ENCODE peak calls at places on chromosomes 13 and 19, in six cellular contexts. One of them, this sample, is unnamed.

GRCh38 chr19:28039677-28040381 is 1173.1 kb downstream of the UQCRFS1 start:
- DNase-seq in progenitor cell of endocrine pancreas: no peak
- DNase-seq in epithelial cell of esophagus: no peak
- DNase-seq in A172: peak; percentile 29
- DNase-seq in kidney tubule cell: peak; percentile 86
- DNase-seq in hippocampal formation: no peak
- DNase-seq in this sample: no peak

GRCh38 chr19:19626516-19627441 is 1.2 kb downstream of the LPAR2 start:
- DNase-seq in hippocampal formation: no peak
- DNase-seq in kidney tubule cell: no peak
- DNase-seq in epithelial cell of esophagus: no peak
- DNase-seq in A172: no peak
- DNase-seq in progenitor cell of endocrine pancreas: no peak
- DNase-seq in this sample: no peak

GRCh38 chr13:113933901-113934300 is 40.0 kb downstream of the C13orf46 start:
- DNase-seq in epithelial cell of esophagus: no peak
- DNase-seq in kidney tubule cell: no peak
- DNase-seq in A172: no peak
- DNase-seq in hippocampal formation: no peak
- DNase-seq in progenitor cell of endocrine pancreas: no peak
- DNase-seq in this sample: no peak

GRCh38 chr19:38211206-38211605 is 12.8 kb downstream of the DPF1 start:
- DNase-seq in kidney tubule cell: no peak
- DNase-seq in progenitor cell of endocrine pancreas: no peak
- DNase-seq in epithelial cell of esophagus: no peak
- DNase-seq in A172: no peak
- DNase-seq in hippocampal formation: no peak
- DNase-seq in this sample: no peak

GRCh38 chr13:96671073-96671472 is 323.2 kb downstream of the OXGR1 start:
- DNase-seq in kidney tubule cell: peak; percentile 79
- DNase-seq in progenitor cell of endocrine pancreas: no peak
- DNase-seq in epithelial cell of esophagus: peak; percentile 68
- DNase-seq in A172: no peak
- DNase-seq in hippocampal formation: no peak
- DNase-seq in this sample: no peak

GRCh38 chr19:23343434-23344010 is 51.7 kb downstream of the ZNF91 start:
- DNase-seq in kidney tubule cell: peak; percentile 35
- DNase-seq in progenitor cell of endocrine pancreas: no peak
- DNase-seq in epithelial cell of esophagus: peak; percentile 37
- DNase-seq in hippocampal formation: no peak
- DNase-seq in A172: no peak
- DNase-seq in this sample: no peak

GRCh38 chr13:56975647-56976046 is 165.1 kb upstream of the PRR20A start:
- DNase-seq in epithelial cell of esophagus: no peak
- DNase-seq in progenitor cell of endocrine pancreas: no peak
- DNase-seq in A172: no peak
- DNase-seq in hippocampal formation: no peak
- DNase-seq in kidney tubule cell: no peak
- DNase-seq in this sample: no peak

GRCh38 chr13:97359181-97360057 is 74.5 kb upstream of the RAP2A start:
- DNase-seq in hippocampal formation: no peak
- DNase-seq in A172: peak; percentile 70
- DNase-seq in kidney tubule cell: peak; percentile 65
- DNase-seq in epithelial cell of esophagus: peak; percentile 81
- DNase-seq in progenitor cell of endocrine pancreas: peak; percentile 37
- DNase-seq in this sample: no peak